ENCODE peak calls at places on chromosomes 6 and 20, in six cellular contexts. One of them, this sample, is unnamed.

GRCh38 chr20:53643031-53643832 is 49.6 kb upstream of the ZNF217 start:
- DNase-seq in CD8-positive, alpha-beta T cell: peak
- DNase-seq in mucosa of descending colon: peak
- DNase-seq in thyroid gland: no peak
- DNase-seq in brain microvascular endothelial cell: peak
- DNase-seq in IMR-90: peak
- DNase-seq in this sample: peak

GRCh38 chr6:28811873-28812272 is 111.9 kb downstream of the TRIM27 start:
- DNase-seq in thyroid gland: no peak
- DNase-seq in IMR-90: peak
- DNase-seq in brain microvascular endothelial cell: no peak
- DNase-seq in mucosa of descending colon: no peak
- DNase-seq in CD8-positive, alpha-beta T cell: no peak
- DNase-seq in this sample: no peak

GRCh38 chr20:50368813-50369224 is 141.4 kb upstream of the PTPN1 start:
- DNase-seq in thyroid gland: no peak
- DNase-seq in mucosa of descending colon: no peak
- DNase-seq in CD8-positive, alpha-beta T cell: no peak
- DNase-seq in IMR-90: peak
- DNase-seq in brain microvascular endothelial cell: peak
- DNase-seq in this sample: peak

GRCh38 chr6:125237764-125238163 is 64.0 kb downstream of the HDDC2 start:
- DNase-seq in brain microvascular endothelial cell: no peak
- DNase-seq in mucosa of descending colon: no peak
- DNase-seq in CD8-positive, alpha-beta T cell: no peak
- DNase-seq in IMR-90: no peak
- DNase-seq in thyroid gland: no peak
- DNase-seq in this sample: no peak

GRCh38 chr6:105851181-105851580 is 235.0 kb upstream of the PRDM1 start:
- DNase-seq in mucosa of descending colon: no peak
- DNase-seq in IMR-90: peak
- DNase-seq in CD8-positive, alpha-beta T cell: no peak
- DNase-seq in thyroid gland: no peak
- DNase-seq in brain microvascular endothelial cell: no peak
- DNase-seq in this sample: no peak

GRCh38 chr20:9989066-9989724 is 45.6 kb upstream of the ANKEF1 start:
- DNase-seq in thyroid gland: no peak
- DNase-seq in brain microvascular endothelial cell: peak
- DNase-seq in mucosa of descending colon: no peak
- DNase-seq in CD8-positive, alpha-beta T cell: no peak
- DNase-seq in IMR-90: peak
- DNase-seq in this sample: peak

GRCh38 chr6:49030621-49031020 is 432.4 kb downstream of the MMUT start:
- DNase-seq in thyroid gland: no peak
- DNase-seq in mucosa of descending colon: no peak
- DNase-seq in brain microvascular endothelial cell: no peak
- DNase-seq in CD8-positive, alpha-beta T cell: no peak
- DNase-seq in IMR-90: no peak
- DNase-seq in this sample: no peak

GRCh38 chr6:121201108-121201507 is 133.2 kb downstream of the TBC1D32 start:
- DNase-seq in thyroid gland: no peak
- DNase-seq in mucosa of descending colon: no peak
- DNase-seq in brain microvascular endothelial cell: no peak
- DNase-seq in IMR-90: peak
- DNase-seq in CD8-positive, alpha-beta T cell: no peak
- DNase-seq in this sample: peak

GRCh38 chr6:32154514-32155161 is 697 bp downstream of the PPT2 start:
- DNase-seq in IMR-90: peak
- DNase-seq in thyroid gland: peak
- DNase-seq in mucosa of descending colon: peak
- DNase-seq in CD8-positive, alpha-beta T cell: peak
- DNase-seq in brain microvascular endothelial cell: peak
- DNase-seq in this sample: peak

GRCh38 chr6:13695217-13695616 is 16.4 kb downstream of the RANBP9 start:
- DNase-seq in thyroid gland: no peak
- DNase-seq in CD8-positive, alpha-beta T cell: no peak
- DNase-seq in IMR-90: peak
- DNase-seq in mucosa of descending colon: no peak
- DNase-seq in brain microvascular endothelial cell: no peak
- DNase-seq in this sample: no peak

GRCh38 chr6:33185654-33186187 is 6.5 kb downstream of the COL11A2 start:
- DNase-seq in thyroid gland: no peak
- DNase-seq in IMR-90: no peak
- DNase-seq in mucosa of descending colon: no peak
- DNase-seq in brain microvascular endothelial cell: no peak
- DNase-seq in CD8-positive, alpha-beta T cell: no peak
- DNase-seq in this sample: no peak
- TF ChIP-seq CTCF in thyroid gland: no peak
- TF ChIP-seq CTCF in IMR-90: no peak
- TF ChIP-seq CTCF in mucosa of descending colon: no peak
- TF ChIP-seq CTCF in brain microvascular endothelial cell: no peak
- TF ChIP-seq CTCF in CD8-positive, alpha-beta T cell: no peak
- TF ChIP-seq CTCF in this sample: no peak

GRCh38 chr6:144550392-144550791 is 265.3 kb downstream of the UTRN start:
- DNase-seq in thyroid gland: no peak
- DNase-seq in IMR-90: no peak
- DNase-seq in mucosa of descending colon: no peak
- DNase-seq in CD8-positive, alpha-beta T cell: no peak
- DNase-seq in brain microvascular endothelial cell: no peak
- DNase-seq in this sample: no peak
- H3K4me3 ChIP-seq in thyroid gland: no peak
- H3K4me3 ChIP-seq in IMR-90: no peak
- H3K4me3 ChIP-seq in mucosa of descending colon: no peak
- H3K4me3 ChIP-seq in CD8-positive, alpha-beta T cell: no peak
- H3K4me3 ChIP-seq in brain microvascular endothelial cell: no peak
- H3K4me3 ChIP-seq in this sample: no peak

DNA sequence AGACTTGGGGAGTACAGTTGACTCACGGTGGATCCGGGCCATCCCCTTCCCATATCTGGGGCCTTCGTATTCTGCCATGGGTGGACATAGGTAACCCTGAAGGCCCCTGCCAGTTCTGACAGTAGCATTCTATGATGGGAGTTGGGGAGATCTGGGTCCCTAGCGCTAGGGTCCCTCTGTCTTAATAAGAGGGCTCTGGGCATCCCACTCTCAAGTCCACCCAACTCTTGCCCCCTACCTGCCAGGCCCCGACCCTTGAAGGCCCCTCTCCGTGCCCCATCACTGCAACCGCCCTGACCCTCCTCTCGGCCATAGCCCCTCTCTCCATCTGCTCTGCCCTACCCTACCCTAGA is 6.5 kb upstream of the CAPN11 start:
- DNase-seq in brain microvascular endothelial cell: no peak
- DNase-seq in mucosa of descending colon: no peak
- DNase-seq in thyroid gland: no peak
- DNase-seq in IMR-90: no peak
- DNase-seq in CD8-positive, alpha-beta T cell: no peak
- DNase-seq in this sample: no peak
- TF ChIP-seq CTCF in brain microvascular endothelial cell: no peak
- TF ChIP-seq CTCF in mucosa of descending colon: no peak
- TF ChIP-seq CTCF in thyroid gland: no peak
- TF ChIP-seq CTCF in IMR-90: no peak
- TF ChIP-seq CTCF in CD8-positive, alpha-beta T cell: peak
- TF ChIP-seq CTCF in this sample: no peak

GRCh38 chr6:42138190-42138589 is 4.2 kb downstream of the C6orf132 start:
- DNase-seq in thyroid gland: no peak
- DNase-seq in IMR-90: no peak
- DNase-seq in brain microvascular endothelial cell: no peak
- DNase-seq in CD8-positive, alpha-beta T cell: no peak
- DNase-seq in mucosa of descending colon: no peak
- DNase-seq in this sample: no peak
- H3K4me3 ChIP-seq in thyroid gland: no peak
- H3K4me3 ChIP-seq in IMR-90: no peak
- H3K4me3 ChIP-seq in brain microvascular endothelial cell: no peak
- H3K4me3 ChIP-seq in CD8-positive, alpha-beta T cell: no peak
- H3K4me3 ChIP-seq in mucosa of descending colon: no peak
- H3K4me3 ChIP-seq in this sample: no peak

GRCh38 chr20:22098451-22098850 is 393.0 kb downstream of the PAX1 start:
- DNase-seq in brain microvascular endothelial cell: no peak
- DNase-seq in mucosa of descending colon: no peak
- DNase-seq in thyroid gland: no peak
- DNase-seq in CD8-positive, alpha-beta T cell: no peak
- DNase-seq in IMR-90: no peak
- DNase-seq in this sample: no peak

GRCh38 chr20:22088882-22089281 is 383.4 kb downstream of the PAX1 start:
- DNase-seq in mucosa of descending colon: no peak
- DNase-seq in thyroid gland: no peak
- DNase-seq in CD8-positive, alpha-beta T cell: no peak
- DNase-seq in brain microvascular endothelial cell: no peak
- DNase-seq in IMR-90: no peak
- DNase-seq in this sample: no peak

GRCh38 chr20:22093122-22093521 is 387.7 kb downstream of the PAX1 start:
- DNase-seq in CD8-positive, alpha-beta T cell: no peak
- DNase-seq in mucosa of descending colon: no peak
- DNase-seq in IMR-90: no peak
- DNase-seq in brain microvascular endothelial cell: no peak
- DNase-seq in thyroid gland: no peak
- DNase-seq in this sample: no peak
- TF ChIP-seq CTCF in CD8-positive, alpha-beta T cell: no peak
- TF ChIP-seq CTCF in mucosa of descending colon: no peak
- TF ChIP-seq CTCF in IMR-90: no peak
- TF ChIP-seq CTCF in brain microvascular endothelial cell: no peak
- TF ChIP-seq CTCF in thyroid gland: no peak
- TF ChIP-seq CTCF in this sample: no peak

DNA sequence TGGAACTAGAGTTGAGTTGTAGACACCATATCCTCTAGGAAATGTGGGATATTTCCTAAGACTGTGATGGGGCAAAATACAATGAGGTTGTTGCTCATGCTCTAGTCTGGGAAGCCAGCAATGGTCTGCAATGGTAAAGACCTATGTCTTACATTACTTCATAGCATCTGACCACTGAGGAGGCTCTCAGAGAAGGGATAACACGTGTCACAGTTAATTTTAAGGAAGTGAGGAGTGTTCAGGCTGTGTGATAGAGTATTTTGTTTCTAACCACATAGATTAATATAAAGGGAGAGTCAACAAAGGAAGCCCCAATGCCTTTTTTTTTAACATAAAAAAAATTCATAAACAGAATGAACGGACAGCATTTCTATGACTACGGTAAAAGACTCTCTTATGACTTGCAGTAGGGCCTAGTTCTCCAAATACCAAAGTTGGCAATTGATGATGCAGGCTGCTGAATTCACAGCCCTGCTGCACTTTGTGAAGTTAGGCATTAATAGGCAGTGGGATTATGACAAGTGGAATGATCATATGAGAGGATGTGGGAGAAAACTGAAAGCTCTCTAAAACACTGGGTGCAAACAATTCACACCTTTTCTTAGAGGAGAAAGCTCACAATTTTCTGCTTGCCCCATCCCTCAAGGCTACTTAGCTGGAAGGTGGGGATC is 13.7 kb downstream of the KCNS1 start:
- DNase-seq in thyroid gland: no peak
- DNase-seq in brain microvascular endothelial cell: no peak
- DNase-seq in CD8-positive, alpha-beta T cell: no peak
- DNase-seq in mucosa of descending colon: no peak
- DNase-seq in IMR-90: no peak
- DNase-seq in this sample: no peak
- H3K4me3 ChIP-seq in thyroid gland: no peak
- H3K4me3 ChIP-seq in brain microvascular endothelial cell: no peak
- H3K4me3 ChIP-seq in CD8-positive, alpha-beta T cell: no peak
- H3K4me3 ChIP-seq in mucosa of descending colon: no peak
- H3K4me3 ChIP-seq in IMR-90: no peak
- H3K4me3 ChIP-seq in this sample: no peak

This sample was measured in fibroblast of pulmonary artery.